ENCODE peak calls at places on chromosomes 12 and 14, in five cellular contexts. O is activated CD4-positive, alpha-beta memory T cell treated with anti-CD3 and anti-CD28 coated beads for 36 hours; M is fibroblast of the aortic adventitia; K is putamen; Q is amniotic stem cell. Y is an unnamed sample.

GRCh38 chr12:25501565-25501964 is 51.5 kb downstream of the LMNTD1 start:
- DNase-seq in Q (no peak), O (no peak), K (no peak), M (no peak), Y (no peak)

GRCh38 chr12:32545413-32545970 is 133.6 kb upstream of the DNM1L start:
- DNase-seq in Q (no peak), M (no peak), K (no peak), O (no peak), Y (no peak)

GRCh38 chr12:75634244-75635222 is 123.1 kb upstream of the KRR1 start:
- DNase-seq in M (peak), Q (no peak), K (no peak), O (no peak), Y (no peak)

GRCh38 chr12:111313833-111314259 is 55.0 kb downstream of the PHETA1 start:
- DNase-seq in K (peak), Q (peak), M (peak), O (peak), Y (peak)

GRCh38 chr14:61430066-61430757 is 108.8 kb downstream of the PRKCH start:
- DNase-seq in Q (no peak), O (no peak), M (no peak), K (no peak), Y (no peak)

GRCh38 chr12:107027304-107028053 is 40.5 kb upstream of the MTERF2 start:
- DNase-seq in O (no peak), Q (peak), M (peak), K (peak), Y (no peak)

GRCh38 chr14:76917158-76917596 is 91.0 kb downstream of the LRRC74A start:
- DNase-seq in Q (peak), M (peak), K (no peak), O (no peak), Y (no peak)

GRCh38 chr14:59352951-59353350 is 112.2 kb downstream of the GPR135 start:
- DNase-seq in M (no peak), K (no peak), Q (no peak), O (no peak), Y (no peak)

GRCh38 chr12:65324551-65324950 is 46.1 kb downstream of the MSRB3 start:
- DNase-seq in K (no peak), O (no peak), M (no peak), Q (no peak), Y (no peak)

GRCh38 chr12:27549801-27550652 is 26.0 kb downstream of the PPFIBP1 start:
- DNase-seq in O (no peak), Q (peak), K (peak), M (peak), Y (no peak)

GRCh38 chr12:104790296-104791125 is 167.6 kb downstream of the SLC41A2 start:
- DNase-seq in K (no peak), Q (no peak), O (peak), M (no peak), Y (peak)

GRCh38 chr14:95533391-95533821 is 1.4 kb upstream of the GLRX5 start:
- DNase-seq in O (peak), Q (no peak), M (peak), K (no peak), Y (peak)

GRCh38 chr12:57175428-57176138 is 28.2 kb upstream of the LRP1-AS start:
- DNase-seq in O (peak), K (peak), M (peak), Q (peak), Y (peak)

GRCh38 chr12:103834897-103835390 is 6.1 kb downstream of the NT5DC3 start:
- DNase-seq in Q (no peak), K (no peak), O (no peak), M (no peak), Y (no peak)

GRCh38 chr14:71387753-71388152 is 480.5 kb downstream of the PCNX1 start:
- DNase-seq in O (no peak), M (no peak), K (no peak), Q (no peak), Y (no peak)

GRCh38 chr14:104913413-104913812 is 11.3 kb upstream of the PLD4 start:
- DNase-seq in O (no peak), Q (no peak), K (no peak), M (no peak), Y (no peak)

GRCh38 chr14:95652690-95653089 is 33.5 kb upstream of the TCL1B start:
- DNase-seq in M (no peak), Q (no peak), O (no peak), K (no peak), Y (no peak)

GRCh38 chr12:127083028-127083949 is 1183.7 kb upstream of the TMEM132C start:
- DNase-seq in M (peak), O (peak), Q (peak), K (peak), Y (peak)

GRCh38 chr14:80776657-80777056 is 164.9 kb downstream of the CEP128 start:
- DNase-seq in M (no peak), Q (no peak), K (no peak), O (no peak), Y (no peak)

GRCh38 chr12:45235087-45236025 is 19.5 kb downstream of the ANO6 start:
- DNase-seq in M (peak), O (peak), K (no peak), Q (no peak), Y (no peak)